ENCODE peak calls at places on chromosome 5, in nine cellular contexts. Y is colonic mucosa; L is SK-N-SH; U is lower lobe of right lung; W is ACHN; T is HuH-7; C is activated CD4-positive, alpha-beta T cell treated with anti-CD3 and anti-CD28 coated beads, Interleukin-2, amount 50 U/mL, for 48 hours; J is activated T-helper 9 cell treated with anti-CD3 and anti-CD28 coated beads, Interleukin-2, amount 50 U/mL, for 16 hours; N is adrenal gland. X is an unnamed sample.

GRCh38 chr5:177370488-177371119 is 12.9 kb downstream of the RGS14 start:
- DNase-seq in Y (peak), L (peak), U (peak), W (peak), T (peak), C (no peak), J (no peak), N (peak), X (peak)

GRCh38 chr5:80055491-80056170 is 20.5 kb downstream of the THBS4 start:
- DNase-seq in Y (no peak), L (no peak), U (no peak), W (no peak), T (no peak), C (no peak), J (no peak), N (no peak), X (no peak)

GRCh38 chr5:139410886-139411835 is 7.3 kb upstream of the SPATA24 start:
- DNase-seq in Y (no peak), L (no peak), U (no peak), W (no peak), T (no peak), C (no peak), J (no peak), N (no peak), X (no peak)

GRCh38 chr5:96026334-96027065 is 64.8 kb upstream of the ELL2 start:
- DNase-seq in Y (no peak), L (no peak), U (no peak), W (no peak), T (no peak), C (no peak), J (no peak), N (no peak), X (no peak)

GRCh38 chr5:152427691-152428090 is 22.6 kb upstream of the NMUR2 start:
- DNase-seq in Y (no peak), L (no peak), U (no peak), W (no peak), T (no peak), C (no peak), J (no peak), N (no peak), X (no peak)

GRCh38 chr5:127355342-127355741 is 64.7 kb downstream of the MEGF10 start:
- DNase-seq in Y (no peak), L (no peak), U (no peak), W (no peak), T (no peak), C (no peak), J (no peak), N (no peak), X (no peak)

GRCh38 chr5:79448336-79448735 is 65.6 kb downstream of the HOMER1 start:
- DNase-seq in Y (no peak), L (no peak), U (no peak), W (peak), T (no peak), C (no peak), J (no peak), N (no peak), X (no peak)

GRCh38 chr5:14397717-14398116 is 183.9 kb upstream of the OTULINL start:
- DNase-seq in Y (no peak), L (no peak), U (no peak), W (peak), T (no peak), C (no peak), J (no peak), N (no peak), X (no peak)

GRCh38 chr5:11801061-11801460 is 103.2 kb downstream of the CTNND2 start:
- DNase-seq in Y (no peak), L (no peak), U (no peak), W (no peak), T (no peak), C (no peak), J (no peak), N (no peak), X (no peak)

GRCh38 chr5:147216552-147217154 is 18.2 kb upstream of the STK32A start:
- DNase-seq in Y (no peak), L (no peak), U (no peak), W (no peak), T (no peak), C (no peak), J (no peak), N (no peak), X (peak)

GRCh38 chr5:135900276-135900675 is 4.6 kb upstream of the IL9 start:
- DNase-seq in Y (no peak), L (no peak), U (no peak), W (no peak), T (no peak), C (no peak), J (no peak), N (no peak), X (no peak)

GRCh38 chr5:80798633-80799032 is 143.8 kb upstream of the DHFR start:
- DNase-seq in Y (no peak), L (no peak), U (no peak), W (no peak), T (no peak), C (no peak), J (no peak), N (no peak), X (no peak)

GRCh38 chr5:468401-468800 is 25.4 kb downstream of the EXOC3 start:
- DNase-seq in Y (no peak), L (no peak), U (no peak), W (no peak), T (no peak), C (no peak), J (no peak), N (no peak), X (no peak)

GRCh38 chr5:141822134-141822533 is 56.1 kb downstream of the PCDH1 start:
- DNase-seq in Y (no peak), L (no peak), U (no peak), W (peak), T (no peak), C (no peak), J (no peak), N (peak), X (peak)

GRCh38 chr5:83354958-83355357 is 116.6 kb upstream of the VCAN start:
- DNase-seq in Y (no peak), L (no peak), U (no peak), W (no peak), T (no peak), C (no peak), J (no peak), N (no peak), X (no peak)

GRCh38 chr5:125043781-125044391 is 297.4 kb upstream of the ZNF608 start:
- DNase-seq in Y (no peak), L (peak), U (peak), W (peak), T (no peak), C (no peak), J (no peak), N (peak), X (no peak)

GRCh38 chr5:110478899-110479298 is 247.6 kb downstream of the TMEM232 start:
- DNase-seq in Y (no peak), L (no peak), U (no peak), W (no peak), T (no peak), C (no peak), J (no peak), N (no peak), X (no peak)

GRCh38 chr5:6419340-6419852 is 29.3 kb upstream of the UBE2QL1 start:
- DNase-seq in Y (no peak), L (no peak), U (no peak), W (no peak), T (no peak), C (no peak), J (no peak), N (no peak), X (peak)

GRCh38 chr5:138503487-138504270 is 38.4 kb downstream of the EGR1 start:
- DNase-seq in Y (peak), L (peak), U (no peak), W (peak), T (peak), C (no peak), J (no peak), N (peak), X (peak)

GRCh38 chr5:54944364-54944763 is 41.0 kb downstream of the ESM1 start:
- DNase-seq in Y (no peak), L (peak), U (no peak), W (peak), T (peak), C (peak), J (no peak), N (peak), X (peak)

GRCh38 chr5:114449836-114450515 is 88.1 kb downstream of the KCNN2 start:
- DNase-seq in Y (peak), L (peak), U (peak), W (peak), T (peak), C (peak), J (no peak), N (peak), X (peak)

GRCh38 chr5:180596668-180597231 is 5.5 kb upstream of the SCGB3A1 start:
- DNase-seq in Y (no peak), L (peak), U (peak), W (no peak), T (no peak), C (no peak), J (no peak), N (no peak), X (no peak)

GRCh38 chr5:154302181-154302580 is 111.6 kb downstream of the GALNT10 start:
- DNase-seq in Y (no peak), L (no peak), U (peak), W (no peak), T (no peak), C (no peak), J (no peak), N (no peak), X (no peak)